ENCODE peak calls at places on chromosomes 2 and 18, in five cellular contexts. One of them, this sample, is unnamed.
A peak's percentile ranks its signal among the peaks of the same experiment; 100 is the strongest.

GRCh38 chr2:173451137-173451536 is 96.5 kb downstream of the CDCA7 start:
- DNase-seq in Peyer's patch: no peak
- DNase-seq in K562: no peak
- DNase-seq in cardiac fibroblast: no peak
- DNase-seq in astrocyte of the cerebellum: no peak
- DNase-seq in this sample: no peak

GRCh38 chr2:80238692-80239469 is 65.7 kb downstream of the LRRTM1 start:
- DNase-seq in cardiac fibroblast: peak; percentile 29
- DNase-seq in astrocyte of the cerebellum: peak; percentile 0
- DNase-seq in K562: peak; percentile 49
- DNase-seq in Peyer's patch: no peak
- DNase-seq in this sample: no peak

GRCh38 chr2:24613154-24613814 is 122.2 kb downstream of the NCOA1 start:
- DNase-seq in Peyer's patch: no peak
- DNase-seq in cardiac fibroblast: peak; percentile 86
- DNase-seq in astrocyte of the cerebellum: no peak
- DNase-seq in K562: peak; percentile 50
- DNase-seq in this sample: no peak

GRCh38 chr2:237497009-237497819 is 10.2 kb downstream of the MLPH start:
- DNase-seq in astrocyte of the cerebellum: no peak
- DNase-seq in Peyer's patch: no peak
- DNase-seq in K562: no peak
- DNase-seq in cardiac fibroblast: no peak
- DNase-seq in this sample: no peak

GRCh38 chr18:47248610-47249343 is 2.7 kb downstream of the SKOR2 start:
- DNase-seq in K562: no peak
- DNase-seq in astrocyte of the cerebellum: no peak
- DNase-seq in cardiac fibroblast: no peak
- DNase-seq in Peyer's patch: no peak
- DNase-seq in this sample: no peak

GRCh38 chr18:74942319-74942910 is 266.5 kb downstream of the PTGR3 start:
- DNase-seq in Peyer's patch: no peak
- DNase-seq in K562: no peak
- DNase-seq in astrocyte of the cerebellum: no peak
- DNase-seq in cardiac fibroblast: peak; percentile 11
- DNase-seq in this sample: no peak

GRCh38 chr18:79915161-79916127 is 36.0 kb downstream of the SLC66A2 start:
- DNase-seq in astrocyte of the cerebellum: no peak
- DNase-seq in Peyer's patch: no peak
- DNase-seq in K562: no peak
- DNase-seq in cardiac fibroblast: no peak
- DNase-seq in this sample: no peak

GRCh38 chr2:66574701-66575624 is 140.0 kb downstream of the MEIS1 start:
- DNase-seq in Peyer's patch: no peak
- DNase-seq in K562: peak; percentile 84
- DNase-seq in astrocyte of the cerebellum: peak; percentile 91
- DNase-seq in cardiac fibroblast: peak; percentile 86
- DNase-seq in this sample: no peak

GRCh38 chr2:229779650-229780049 is 65.3 kb upstream of the DNER start:
- DNase-seq in cardiac fibroblast: no peak
- DNase-seq in astrocyte of the cerebellum: no peak
- DNase-seq in Peyer's patch: no peak
- DNase-seq in K562: no peak
- DNase-seq in this sample: no peak

GRCh38 chr2:27963454-27963853 is 72.9 kb downstream of the BABAM2 start:
- DNase-seq in cardiac fibroblast: no peak
- DNase-seq in K562: no peak
- DNase-seq in astrocyte of the cerebellum: no peak
- DNase-seq in Peyer's patch: no peak
- DNase-seq in this sample: no peak

GRCh38 chr18:49585781-49586663 is 24.2 kb downstream of the LIPG start:
- DNase-seq in Peyer's patch: no peak
- DNase-seq in K562: no peak
- DNase-seq in cardiac fibroblast: no peak
- DNase-seq in astrocyte of the cerebellum: no peak
- DNase-seq in this sample: no peak

GRCh38 chr2:46026431-46026830 is 270.8 kb upstream of the EPAS1 start:
- DNase-seq in astrocyte of the cerebellum: no peak
- DNase-seq in K562: no peak
- DNase-seq in Peyer's patch: no peak
- DNase-seq in cardiac fibroblast: no peak
- DNase-seq in this sample: no peak

GRCh38 chr18:59681521-59682004 is 15.7 kb downstream of the CCBE1 start:
- DNase-seq in Peyer's patch: no peak
- DNase-seq in cardiac fibroblast: no peak
- DNase-seq in astrocyte of the cerebellum: no peak
- DNase-seq in K562: no peak
- DNase-seq in this sample: no peak

GRCh38 chr2:239368906-239369584 is 31.8 kb downstream of the HDAC4 start:
- DNase-seq in K562: no peak
- DNase-seq in astrocyte of the cerebellum: no peak
- DNase-seq in cardiac fibroblast: no peak
- DNase-seq in Peyer's patch: peak; percentile 30
- DNase-seq in this sample: no peak

GRCh38 chr2:16664052-16664731 is 1.4 kb downstream of the CYRIA start:
- DNase-seq in K562: no peak
- DNase-seq in astrocyte of the cerebellum: peak; percentile 96
- DNase-seq in cardiac fibroblast: peak; percentile 85
- DNase-seq in Peyer's patch: peak; percentile 48
- DNase-seq in this sample: no peak

GRCh38 chr2:125652260-125652659 is 1003.7 kb upstream of the GYPC start:
- DNase-seq in astrocyte of the cerebellum: no peak
- DNase-seq in cardiac fibroblast: no peak
- DNase-seq in Peyer's patch: no peak
- DNase-seq in K562: no peak
- DNase-seq in this sample: no peak

GRCh38 chr18:22066083-22066485 is 103.3 kb upstream of the GATA6 start:
- DNase-seq in K562: peak; percentile 83
- DNase-seq in Peyer's patch: no peak
- DNase-seq in astrocyte of the cerebellum: no peak
- DNase-seq in cardiac fibroblast: no peak
- DNase-seq in this sample: no peak

GRCh38 chr18:79851981-79852380 is 54.2 kb downstream of the KCNG2 start:
- DNase-seq in Peyer's patch: peak; percentile 8
- DNase-seq in K562: no peak
- DNase-seq in cardiac fibroblast: no peak
- DNase-seq in astrocyte of the cerebellum: no peak
- DNase-seq in this sample: no peak

GRCh38 chr18:39313992-39314391 is 1748.4 kb upstream of the CELF4 start:
- DNase-seq in astrocyte of the cerebellum: no peak
- DNase-seq in K562: no peak
- DNase-seq in Peyer's patch: no peak
- DNase-seq in cardiac fibroblast: no peak
- DNase-seq in this sample: no peak

GRCh38 chr2:176088937-176089842 is 3.3 kb upstream of the HOXD13 start:
- DNase-seq in cardiac fibroblast: no peak
- DNase-seq in Peyer's patch: no peak
- DNase-seq in K562: no peak
- DNase-seq in astrocyte of the cerebellum: no peak
- DNase-seq in this sample: no peak

GRCh38 chr2:131112477-131113027 is 7.4 kb downstream of the PLEKHB2 start:
- DNase-seq in K562: no peak
- DNase-seq in astrocyte of the cerebellum: no peak
- DNase-seq in Peyer's patch: no peak
- DNase-seq in cardiac fibroblast: peak; percentile 12
- DNase-seq in this sample: no peak

GRCh38 chr2:152098798-152099654 is at the start of gene CACNB4:
- DNase-seq in cardiac fibroblast: peak; percentile 15
- DNase-seq in K562: no peak
- DNase-seq in astrocyte of the cerebellum: no peak
- DNase-seq in Peyer's patch: no peak
- DNase-seq in this sample: no peak

GRCh38 chr2:21559354-21559753 is 435.6 kb downstream of the TDRD15 start:
- DNase-seq in K562: no peak
- DNase-seq in cardiac fibroblast: no peak
- DNase-seq in astrocyte of the cerebellum: no peak
- DNase-seq in Peyer's patch: no peak
- DNase-seq in this sample: no peak

GRCh38 chr2:223001831-223002230 is 50.2 kb upstream of the KCNE4 start:
- DNase-seq in Peyer's patch: no peak
- DNase-seq in astrocyte of the cerebellum: peak; percentile 11
- DNase-seq in K562: no peak
- DNase-seq in cardiac fibroblast: no peak
- DNase-seq in this sample: peak; percentile 37

GRCh38 chr2:36329746-36330145 is 25.8 kb upstream of the CRIM1 start:
- DNase-seq in Peyer's patch: no peak
- DNase-seq in astrocyte of the cerebellum: peak; percentile 29
- DNase-seq in K562: no peak
- DNase-seq in cardiac fibroblast: peak; percentile 82
- DNase-seq in this sample: no peak

GRCh38 chr2:191688934-191689695 is 11.2 kb downstream of the NABP1 start:
- DNase-seq in cardiac fibroblast: peak; percentile 91
- DNase-seq in K562: no peak
- DNase-seq in astrocyte of the cerebellum: peak; percentile 79
- DNase-seq in Peyer's patch: no peak
- DNase-seq in this sample: no peak

GRCh38 chr2:44342854-44343253 is 18.4 kb downstream of the PREPL start:
- DNase-seq in Peyer's patch: no peak
- DNase-seq in K562: no peak
- DNase-seq in cardiac fibroblast: peak; percentile 21
- DNase-seq in astrocyte of the cerebellum: no peak
- DNase-seq in this sample: no peak

GRCh38 chr2:88321614-88322248 is 130.8 kb downstream of the FOXI3 start:
- DNase-seq in K562: no peak
- DNase-seq in Peyer's patch: no peak
- DNase-seq in astrocyte of the cerebellum: no peak
- DNase-seq in cardiac fibroblast: no peak
- DNase-seq in this sample: no peak

GRCh38 chr2:189763908-189764661 is 1.5 kb upstream of the OSGEPL1 start:
- DNase-seq in astrocyte of the cerebellum: no peak
- DNase-seq in cardiac fibroblast: peak; percentile 36
- DNase-seq in Peyer's patch: no peak
- DNase-seq in K562: no peak
- DNase-seq in this sample: no peak

GRCh38 chr2:101952551-101952950 is 39.2 kb upstream of the IL1R2 start:
- DNase-seq in astrocyte of the cerebellum: no peak
- DNase-seq in K562: no peak
- DNase-seq in cardiac fibroblast: no peak
- DNase-seq in Peyer's patch: no peak
- DNase-seq in this sample: no peak

GRCh38 chr2:207897541-207898353 is 127.6 kb downstream of the PLEKHM3 start:
- DNase-seq in K562: no peak
- DNase-seq in cardiac fibroblast: no peak
- DNase-seq in astrocyte of the cerebellum: no peak
- DNase-seq in Peyer's patch: no peak
- DNase-seq in this sample: no peak

GRCh38 chr2:211534655-211535054 is 978.3 kb downstream of the CPS1 start:
- DNase-seq in Peyer's patch: no peak
- DNase-seq in astrocyte of the cerebellum: no peak
- DNase-seq in K562: no peak
- DNase-seq in cardiac fibroblast: no peak
- DNase-seq in this sample: no peak

GRCh38 chr2:16281451-16282330 is 341.3 kb downstream of the MYCN start:
- DNase-seq in K562: peak; percentile 42
- DNase-seq in cardiac fibroblast: peak; percentile 2
- DNase-seq in astrocyte of the cerebellum: no peak
- DNase-seq in Peyer's patch: no peak
- DNase-seq in this sample: no peak

GRCh38 chr2:223047260-223047761 is 4.7 kb upstream of the KCNE4 start:
- DNase-seq in K562: no peak
- DNase-seq in cardiac fibroblast: peak; percentile 92
- DNase-seq in astrocyte of the cerebellum: no peak
- DNase-seq in Peyer's patch: no peak
- DNase-seq in this sample: peak; percentile 97

DNA sequence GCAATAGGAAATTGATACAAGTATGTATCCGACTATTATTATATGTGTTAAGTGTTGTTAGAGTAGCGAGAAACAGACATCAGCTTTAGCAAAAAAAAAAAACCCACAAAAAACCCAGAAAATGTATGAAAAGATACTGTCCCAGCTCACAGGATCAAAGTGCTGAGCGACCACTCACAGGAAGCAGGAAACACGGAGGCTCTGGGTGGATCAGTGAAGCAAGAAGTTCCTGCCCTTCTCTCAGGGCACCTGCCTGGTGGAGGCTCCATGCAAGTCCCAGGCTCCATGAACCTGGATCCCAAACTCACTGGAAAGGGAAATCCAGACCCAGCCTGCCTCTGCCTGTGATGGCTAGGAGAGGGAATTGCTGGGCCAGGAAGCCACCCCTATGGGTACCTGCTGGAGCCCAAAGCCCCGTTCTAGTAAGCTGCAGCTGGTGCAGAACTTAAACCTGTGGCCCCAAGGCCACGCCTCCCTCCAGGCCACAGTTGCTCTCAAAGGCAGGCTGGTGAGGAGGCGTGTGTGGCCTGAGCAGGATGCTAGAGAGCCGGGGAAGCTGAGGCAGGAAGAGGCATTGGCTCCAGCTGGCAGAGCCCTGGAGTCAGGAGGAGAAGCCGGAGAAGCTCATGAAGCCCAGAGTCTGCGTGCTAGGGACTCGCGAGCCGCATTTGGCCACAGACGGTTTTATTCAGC is 63.6 kb upstream of the TAF1B start:
- DNase-seq in cardiac fibroblast: no peak
- DNase-seq in astrocyte of the cerebellum: no peak
- DNase-seq in K562: no peak
- DNase-seq in Peyer's patch: peak; percentile 45
- DNase-seq in this sample: no peak
- H3K4me3 ChIP-seq in cardiac fibroblast: no peak overlapping the region
- H3K4me3 ChIP-seq in astrocyte of the cerebellum: no peak overlapping the region
- H3K4me3 ChIP-seq in K562: no peak overlapping the region
- H3K4me3 ChIP-seq in Peyer's patch: no peak overlapping the region
- H3K4me3 ChIP-seq in this sample: no peak overlapping the region

DNA sequence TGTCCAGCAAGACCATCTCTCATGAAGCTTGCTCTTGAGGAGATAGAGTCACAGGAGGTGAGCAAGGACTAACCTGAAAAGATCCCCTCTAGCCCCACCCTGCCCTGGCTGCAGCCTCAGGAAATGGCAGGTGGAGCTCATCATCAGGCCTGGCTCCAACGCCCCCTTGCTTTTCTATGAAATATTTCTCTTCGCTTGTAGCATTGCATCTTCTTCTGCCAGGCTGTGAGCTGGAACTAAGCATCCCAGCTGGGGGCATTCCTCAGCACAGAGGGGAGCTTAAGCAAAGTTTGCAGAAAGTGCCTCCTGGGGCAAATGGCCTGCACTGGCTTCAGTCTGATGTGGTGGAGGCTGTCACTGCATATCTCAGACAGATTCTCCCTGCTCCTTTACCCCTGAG is 90.1 kb upstream of the LGALSL start:
- DNase-seq in Peyer's patch: no peak
- DNase-seq in astrocyte of the cerebellum: no peak
- DNase-seq in cardiac fibroblast: no peak
- DNase-seq in K562: no peak
- DNase-seq in this sample: no peak
- TF ChIP-seq CTCF in Peyer's patch: no peak
- TF ChIP-seq CTCF in astrocyte of the cerebellum: no peak
- TF ChIP-seq CTCF in cardiac fibroblast: no peak
- TF ChIP-seq CTCF in K562: peak; percentile 38
- TF ChIP-seq CTCF in this sample: no peak

GRCh38 chr2:9843229-9844035 is at the start of gene TAF1B:
- DNase-seq in Peyer's patch: peak; percentile 71
- DNase-seq in astrocyte of the cerebellum: peak; percentile 80
- DNase-seq in K562: peak; percentile 95
- DNase-seq in cardiac fibroblast: peak; percentile 92
- DNase-seq in this sample: no peak
- H3K4me3 ChIP-seq in Peyer's patch: peak within 1 kb of the TSS; percentile 70
- H3K4me3 ChIP-seq in astrocyte of the cerebellum: peak within 1 kb of the TSS; percentile 65
- H3K4me3 ChIP-seq in K562: peak within 1 kb of the TSS; percentile 55
- H3K4me3 ChIP-seq in cardiac fibroblast: peak within 1 kb of the TSS; percentile 81
- H3K4me3 ChIP-seq in this sample: peak within 1 kb of the TSS; percentile 81

GRCh38 chr2:19312949-19313348 is 45.5 kb downstream of the OSR1 start:
- DNase-seq in Peyer's patch: no peak
- DNase-seq in cardiac fibroblast: peak; percentile 68
- DNase-seq in astrocyte of the cerebellum: peak; percentile 11
- DNase-seq in K562: no peak
- DNase-seq in this sample: no peak
- TF ChIP-seq CTCF in Peyer's patch: no peak
- TF ChIP-seq CTCF in cardiac fibroblast: peak; percentile 47
- TF ChIP-seq CTCF in astrocyte of the cerebellum: peak; percentile 58
- TF ChIP-seq CTCF in K562: no peak
- TF ChIP-seq CTCF in this sample: peak; percentile 32

This sample was measured in AG04449.